ENCODE peak calls at places on chromosome 4, in eight cellular contexts. P is PC-3, O is body of pancreas, W is RWPE1, R is GM12865, A is ovary, I is mesothelial cell of epicardium, D is right lobe of liver. T is an unnamed sample.

GRCh38 chr4:175246941-175247340 is 328.8 kb downstream of the ADAM29 start:
- DNase-seq in P (peak), O (no peak), W (no peak), R (no peak), A (no peak), I (no peak), D (no peak), T (no peak)

GRCh38 chr4:55124337-55125076 is 888 bp downstream of the KDR start:
- DNase-seq in P (no peak), O (no peak), W (no peak), R (no peak), A (no peak), I (no peak), D (no peak), T (peak)

GRCh38 chr4:164997941-164998340 is 20.5 kb upstream of the TRIM61 start:
- DNase-seq in P (no peak), O (no peak), W (no peak), R (no peak), A (no peak), I (no peak), D (no peak), T (no peak)

GRCh38 chr4:24807611-24808010 is 12.2 kb downstream of the SOD3 start:
- DNase-seq in P (no peak), O (peak), W (no peak), R (no peak), A (no peak), I (no peak), D (no peak), T (no peak)

GRCh38 chr4:114040319-114041116 is 61.1 kb upstream of the ARSJ start:
- DNase-seq in P (peak), O (no peak), W (no peak), R (peak), A (no peak), I (no peak), D (no peak), T (no peak)

GRCh38 chr4:23485793-23486192 is 404.1 kb downstream of the PPARGC1A start:
- DNase-seq in P (no peak), O (no peak), W (no peak), R (no peak), A (no peak), I (no peak), D (no peak), T (no peak)

GRCh38 chr4:2059726-2060577 is 825 bp downstream of the NAT8L start:
- DNase-seq in P (no peak), O (no peak), W (no peak), R (no peak), A (no peak), I (no peak), D (peak), T (peak)

GRCh38 chr4:53481586-53481985 is 104.1 kb downstream of the FIP1L1 start:
- DNase-seq in P (no peak), O (no peak), W (no peak), R (no peak), A (no peak), I (no peak), D (no peak), T (no peak)

GRCh38 chr4:98446499-98447375 is 185.6 kb downstream of the RAP1GDS1 start:
- DNase-seq in P (no peak), O (no peak), W (peak), R (peak), A (no peak), I (no peak), D (no peak), T (no peak)

GRCh38 chr4:158169931-158170690 is 2.7 kb downstream of the GASK1B start:
- DNase-seq in P (no peak), O (no peak), W (no peak), R (no peak), A (no peak), I (no peak), D (no peak), T (no peak)

GRCh38 chr4:160202802-160203201 is 1099.9 kb downstream of the RAPGEF2 start:
- DNase-seq in P (peak), O (no peak), W (peak), R (peak), A (no peak), I (no peak), D (no peak), T (no peak)

GRCh38 chr4:96025031-96025430 is 185.1 kb downstream of the PDHA2 start:
- DNase-seq in P (no peak), O (no peak), W (no peak), R (no peak), A (no peak), I (no peak), D (no peak), T (no peak)

DNA sequence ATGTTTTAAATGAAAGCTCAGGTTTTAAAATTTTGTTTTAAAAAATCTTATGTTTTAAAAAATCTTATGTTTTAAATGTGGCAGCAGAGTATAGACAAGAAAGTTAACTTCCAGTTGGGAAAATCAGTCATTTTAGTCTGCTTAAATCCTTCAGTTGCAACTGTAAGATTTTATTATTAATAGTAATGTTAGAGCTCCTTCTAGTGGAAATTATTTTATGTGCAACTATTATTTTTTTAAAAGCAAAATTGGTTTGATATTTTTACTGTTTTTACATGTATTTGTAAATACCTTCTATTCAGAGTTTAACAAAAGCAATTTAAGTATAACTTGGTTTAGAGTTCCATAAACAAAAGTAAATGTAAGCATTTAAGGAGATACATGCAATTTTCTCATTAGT is 8.5 kb upstream of the NUDT6 start:
- DNase-seq in P (peak), O (no peak), W (peak), R (no peak), A (no peak), I (no peak), D (no peak), T (no peak)
- TF ChIP-seq CTCF in P (peak), O (peak), W (peak), R (peak), A (no peak), I (peak), D (peak), T (peak)

DNA sequence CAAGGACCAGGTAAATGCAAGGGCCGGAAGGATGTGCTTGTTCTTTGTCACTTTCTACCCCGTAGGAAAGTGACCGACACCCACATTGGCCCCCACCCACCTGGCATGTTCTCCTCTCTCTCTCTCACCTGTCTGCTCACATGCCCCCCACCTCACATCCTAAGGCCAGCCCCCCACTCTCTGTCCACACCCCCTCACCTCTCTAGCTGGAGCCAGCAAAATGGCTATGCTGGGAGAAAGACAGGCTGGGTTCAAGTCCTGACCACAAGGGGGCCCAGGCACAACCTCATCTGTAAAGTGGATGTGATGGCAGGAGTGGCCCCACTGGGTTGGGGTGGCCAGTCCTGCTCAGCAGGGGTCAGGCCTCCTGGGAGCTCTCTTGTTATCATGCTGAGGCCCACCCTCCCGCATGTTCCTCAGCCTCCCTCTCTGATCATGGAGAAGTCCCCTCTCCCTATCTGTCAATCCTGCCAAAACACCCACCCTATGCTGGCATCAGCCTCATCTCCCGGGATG is 1.7 kb upstream of the PPP2R2C start:
- DNase-seq in P (no peak), O (no peak), W (no peak), R (no peak), A (peak), I (peak), D (no peak), T (no peak)
- TF ChIP-seq CTCF in P (peak), O (no peak), W (no peak), R (no peak), A (no peak), I (no peak), D (no peak), T (no peak)

GRCh38 chr4:176425035-176425434 is 105.3 kb downstream of the SPCS3 start:
- DNase-seq in P (peak), O (no peak), W (peak), R (no peak), A (no peak), I (no peak), D (no peak), T (no peak)
- TF ChIP-seq CTCF in P (no peak), O (no peak), W (no peak), R (no peak), A (no peak), I (no peak), D (no peak), T (no peak)

GRCh38 chr4:134762053-134762452 is 560.5 kb upstream of the PABPC4L start:
- DNase-seq in P (no peak), O (no peak), W (no peak), R (no peak), A (no peak), I (no peak), D (no peak), T (peak)
- TF ChIP-seq CTCF in P (no peak), O (no peak), W (no peak), R (peak), A (no peak), I (no peak), D (no peak), T (peak)

GRCh38 chr4:40888916-40889315 is 139.2 kb downstream of the NSUN7 start:
- DNase-seq in P (no peak), O (no peak), W (no peak), R (no peak), A (no peak), I (no peak), D (no peak), T (no peak)

GRCh38 chr4:40890764-40891163 is 141.0 kb downstream of the NSUN7 start:
- DNase-seq in P (no peak), O (no peak), W (no peak), R (no peak), A (no peak), I (no peak), D (no peak), T (no peak)

GRCh38 chr4:40886931-40887330 is 137.2 kb downstream of the NSUN7 start:
- DNase-seq in P (no peak), O (no peak), W (no peak), R (no peak), A (no peak), I (no peak), D (no peak), T (no peak)

GRCh38 chr4:40890199-40890598 is 140.4 kb downstream of the NSUN7 start:
- DNase-seq in P (no peak), O (no peak), W (no peak), R (no peak), A (no peak), I (no peak), D (no peak), T (no peak)

GRCh38 chr4:40887690-40888089 is 137.9 kb downstream of the NSUN7 start:
- DNase-seq in P (no peak), O (no peak), W (no peak), R (no peak), A (no peak), I (no peak), D (no peak), T (no peak)
- TF ChIP-seq CTCF in P (no peak), O (no peak), W (no peak), R (no peak), A (no peak), I (no peak), D (no peak), T (no peak)

DNA sequence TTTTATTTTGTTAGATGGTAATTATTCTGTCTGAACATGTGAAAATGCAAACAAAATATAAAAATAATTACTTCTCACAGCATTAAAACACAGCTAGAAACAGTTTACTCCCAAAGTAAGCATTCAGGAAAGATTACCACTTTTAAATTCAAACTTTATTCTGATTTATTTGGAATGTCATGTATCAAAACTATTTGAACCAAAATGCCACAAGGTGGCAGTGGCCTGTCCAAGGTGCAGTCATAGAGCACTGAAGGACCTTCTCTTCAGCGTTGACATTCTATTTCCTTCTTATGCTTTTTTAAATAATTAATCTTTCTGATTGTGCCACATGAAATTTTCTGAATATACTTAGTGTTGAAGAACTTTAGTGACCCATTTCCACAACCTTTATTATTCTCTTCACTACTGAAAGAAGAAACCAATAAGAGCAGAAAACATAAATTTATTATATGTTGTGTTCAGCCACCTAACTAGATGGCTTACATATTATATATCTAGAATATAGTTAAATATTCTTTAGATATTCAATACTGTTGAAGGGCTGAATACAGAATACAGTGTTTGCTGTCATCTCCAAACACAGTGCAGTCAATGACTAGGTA is 283.6 kb downstream of the CFAP299 start:
- DNase-seq in P (peak), O (no peak), W (peak), R (peak), A (no peak), I (no peak), D (no peak), T (no peak)
- TF ChIP-seq CTCF in P (peak), O (no peak), W (peak), R (peak), A (no peak), I (peak), D (peak), T (no peak)

DNA sequence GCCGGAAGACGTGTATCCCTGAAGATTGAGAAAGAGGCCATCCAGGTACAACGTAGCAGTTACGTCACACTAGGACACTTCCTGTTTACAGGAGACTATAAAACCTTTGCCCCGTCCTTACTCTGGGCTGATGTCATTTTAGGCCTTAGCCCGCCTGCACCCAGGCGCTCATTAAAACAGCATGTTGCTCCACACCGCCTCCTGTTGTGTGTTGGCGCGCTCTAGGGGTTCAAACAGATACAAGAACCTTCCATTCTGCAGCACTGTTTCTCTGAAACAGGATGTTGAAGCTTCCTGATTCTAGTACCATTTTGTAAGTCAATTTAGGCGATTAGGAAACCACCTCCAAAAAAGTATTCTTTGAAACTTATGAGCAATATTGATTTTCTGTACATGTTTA is 722.1 kb downstream of the PCDH7 start:
- DNase-seq in P (no peak), O (no peak), W (no peak), R (no peak), A (no peak), I (no peak), D (no peak), T (no peak)
- TF ChIP-seq CTCF in P (no peak), O (no peak), W (no peak), R (no peak), A (no peak), I (no peak), D (no peak), T (no peak)

DNA sequence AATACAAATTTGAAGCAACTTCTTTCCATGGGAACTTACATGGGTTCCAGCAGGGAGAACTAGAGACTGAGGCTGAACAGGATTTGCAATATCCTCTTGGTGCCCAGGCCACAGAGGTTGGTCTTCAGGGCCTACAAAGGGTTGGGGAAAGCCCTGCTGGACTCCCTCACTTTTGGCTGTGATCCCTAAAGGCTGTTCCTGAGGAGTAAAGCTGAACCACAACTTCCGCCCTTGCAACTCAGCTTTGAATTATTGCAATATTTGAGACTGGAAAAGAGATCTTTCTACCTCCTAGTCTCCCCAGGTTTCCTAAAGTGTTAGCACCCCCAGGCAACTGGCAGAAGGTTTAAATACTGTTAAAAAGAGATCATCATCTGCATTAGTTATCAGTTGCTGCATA is 26.9 kb downstream of the DCHS2 start:
- DNase-seq in P (no peak), O (no peak), W (no peak), R (no peak), A (no peak), I (no peak), D (no peak), T (no peak)
- TF ChIP-seq CTCF in P (no peak), O (no peak), W (no peak), R (no peak), A (no peak), I (no peak), D (no peak), T (no peak)

T was measured in nephron progenitor cell.